ENCODE peak calls at places on chromosomes 4 and X, in six cellular contexts. One of them, this sample, is unnamed.

GRCh38 chr4:15719506-15719905 is 16.6 kb downstream of the BST1 start:
- DNase-seq in LHCN-M2: no peak
- DNase-seq in mesenteric fat pad: no peak
- DNase-seq in C1 segment of cervical spinal cord: no peak
- DNase-seq in RPMI8226: no peak
- DNase-seq in retinal pigment epithelial cell: no peak
- DNase-seq in this sample: no peak

GRCh38 chrX:71107762-71108360 is 1.3 kb upstream of the CXorf65 start:
- DNase-seq in mesenteric fat pad: no peak
- DNase-seq in LHCN-M2: no peak
- DNase-seq in retinal pigment epithelial cell: no peak
- DNase-seq in RPMI8226: no peak
- DNase-seq in C1 segment of cervical spinal cord: no peak
- DNase-seq in this sample: peak; percentile 39

GRCh38 chrX:19670321-19670750 is 155.0 kb upstream of the MAP3K15 start:
- DNase-seq in C1 segment of cervical spinal cord: no peak
- DNase-seq in mesenteric fat pad: no peak
- DNase-seq in RPMI8226: no peak
- DNase-seq in retinal pigment epithelial cell: no peak
- DNase-seq in LHCN-M2: peak; percentile 18
- DNase-seq in this sample: no peak

GRCh38 chr4:62640296-62640695 is 1440.2 kb downstream of the ADGRL3 start:
- DNase-seq in C1 segment of cervical spinal cord: no peak
- DNase-seq in RPMI8226: no peak
- DNase-seq in retinal pigment epithelial cell: peak; percentile 70
- DNase-seq in LHCN-M2: no peak
- DNase-seq in mesenteric fat pad: no peak
- DNase-seq in this sample: no peak

GRCh38 chr4:71604785-71605184 is 179.1 kb downstream of the GC start:
- DNase-seq in LHCN-M2: no peak
- DNase-seq in RPMI8226: peak; percentile 4
- DNase-seq in C1 segment of cervical spinal cord: no peak
- DNase-seq in mesenteric fat pad: no peak
- DNase-seq in retinal pigment epithelial cell: no peak
- DNase-seq in this sample: no peak

GRCh38 chrX:34638116-34638515 is 19.0 kb downstream of the TMEM47 start:
- DNase-seq in LHCN-M2: peak; percentile 45
- DNase-seq in RPMI8226: peak; percentile 13
- DNase-seq in C1 segment of cervical spinal cord: no peak
- DNase-seq in retinal pigment epithelial cell: no peak
- DNase-seq in mesenteric fat pad: no peak
- DNase-seq in this sample: peak; percentile 55

GRCh38 chr4:37682701-37683401 is 3.3 kb downstream of the RELL1 start:
- DNase-seq in LHCN-M2: no peak
- DNase-seq in retinal pigment epithelial cell: no peak
- DNase-seq in mesenteric fat pad: no peak
- DNase-seq in C1 segment of cervical spinal cord: no peak
- DNase-seq in RPMI8226: peak; percentile 26
- DNase-seq in this sample: no peak

GRCh38 chrX:32525234-32525633 is 686.1 kb downstream of the DMD start:
- DNase-seq in RPMI8226: no peak
- DNase-seq in retinal pigment epithelial cell: no peak
- DNase-seq in LHCN-M2: no peak
- DNase-seq in mesenteric fat pad: no peak
- DNase-seq in C1 segment of cervical spinal cord: no peak
- DNase-seq in this sample: no peak

GRCh38 chr4:105624530-105624929 is 72.1 kb downstream of the ARHGEF38 start:
- DNase-seq in mesenteric fat pad: no peak
- DNase-seq in LHCN-M2: peak; percentile 100
- DNase-seq in retinal pigment epithelial cell: peak; percentile 69
- DNase-seq in C1 segment of cervical spinal cord: peak; percentile 41
- DNase-seq in RPMI8226: no peak
- DNase-seq in this sample: peak; percentile 99

GRCh38 chr4:146981651-146982050 is 36.0 kb upstream of the TTC29 start:
- DNase-seq in LHCN-M2: peak; percentile 64
- DNase-seq in RPMI8226: no peak
- DNase-seq in mesenteric fat pad: no peak
- DNase-seq in retinal pigment epithelial cell: peak; percentile 72
- DNase-seq in C1 segment of cervical spinal cord: no peak
- DNase-seq in this sample: peak; percentile 41

GRCh38 chr4:32037391-32037790 is 1317.2 kb downstream of the PCDH7 start:
- DNase-seq in mesenteric fat pad: no peak
- DNase-seq in RPMI8226: no peak
- DNase-seq in retinal pigment epithelial cell: no peak
- DNase-seq in LHCN-M2: no peak
- DNase-seq in C1 segment of cervical spinal cord: no peak
- DNase-seq in this sample: no peak

GRCh38 chrX:119194631-119195030 is 41.5 kb upstream of the PGRMC1 start:
- DNase-seq in C1 segment of cervical spinal cord: no peak
- DNase-seq in retinal pigment epithelial cell: no peak
- DNase-seq in RPMI8226: no peak
- DNase-seq in mesenteric fat pad: no peak
- DNase-seq in LHCN-M2: peak; percentile 6
- DNase-seq in this sample: peak; percentile 18

GRCh38 chrX:151828434-151829080 is 84.1 kb upstream of the MAGEA4 start:
- DNase-seq in retinal pigment epithelial cell: no peak
- DNase-seq in RPMI8226: no peak
- DNase-seq in mesenteric fat pad: no peak
- DNase-seq in C1 segment of cervical spinal cord: no peak
- DNase-seq in LHCN-M2: no peak
- DNase-seq in this sample: no peak

GRCh38 chrX:37349131-37350033 is at the start of gene PRRG1:
- DNase-seq in C1 segment of cervical spinal cord: peak; percentile 78
- DNase-seq in retinal pigment epithelial cell: peak; percentile 38
- DNase-seq in RPMI8226: no peak
- DNase-seq in mesenteric fat pad: peak; percentile 92
- DNase-seq in LHCN-M2: peak; percentile 79
- DNase-seq in this sample: peak; percentile 87

GRCh38 chr4:158870282-158871049 is 101.6 kb downstream of the FNIP2 start:
- DNase-seq in LHCN-M2: no peak
- DNase-seq in mesenteric fat pad: no peak
- DNase-seq in retinal pigment epithelial cell: no peak
- DNase-seq in C1 segment of cervical spinal cord: no peak
- DNase-seq in RPMI8226: no peak
- DNase-seq in this sample: peak; percentile 31

GRCh38 chrX:156003486-156004185 is 6.1 kb downstream of the IL9R start:
- DNase-seq in mesenteric fat pad: no peak
- DNase-seq in C1 segment of cervical spinal cord: no peak
- DNase-seq in LHCN-M2: no peak
- DNase-seq in retinal pigment epithelial cell: no peak
- DNase-seq in RPMI8226: no peak
- DNase-seq in this sample: no peak

GRCh38 chr4:5776510-5776909 is 65.5 kb downstream of the EVC start:
- DNase-seq in C1 segment of cervical spinal cord: no peak
- DNase-seq in retinal pigment epithelial cell: no peak
- DNase-seq in mesenteric fat pad: no peak
- DNase-seq in RPMI8226: no peak
- DNase-seq in LHCN-M2: no peak
- DNase-seq in this sample: no peak

GRCh38 chrX:2841511-2841910 is 12.8 kb downstream of the GYG2 start:
- DNase-seq in LHCN-M2: no peak
- DNase-seq in C1 segment of cervical spinal cord: peak; percentile 52
- DNase-seq in retinal pigment epithelial cell: no peak
- DNase-seq in RPMI8226: no peak
- DNase-seq in mesenteric fat pad: no peak
- DNase-seq in this sample: peak; percentile 75

GRCh38 chrX:148133099-148133725 is 152.1 kb downstream of the FMR1NB start:
- DNase-seq in mesenteric fat pad: no peak
- DNase-seq in retinal pigment epithelial cell: no peak
- DNase-seq in LHCN-M2: peak; percentile 5
- DNase-seq in C1 segment of cervical spinal cord: no peak
- DNase-seq in RPMI8226: no peak
- DNase-seq in this sample: peak; percentile 19

GRCh38 chrX:8724176-8724757 is 7.7 kb downstream of the ANOS1 start:
- DNase-seq in C1 segment of cervical spinal cord: no peak
- DNase-seq in LHCN-M2: no peak
- DNase-seq in retinal pigment epithelial cell: no peak
- DNase-seq in RPMI8226: no peak
- DNase-seq in mesenteric fat pad: no peak
- DNase-seq in this sample: no peak

GRCh38 chrX:71543316-71543715 is 10.4 kb downstream of the OGT start:
- DNase-seq in C1 segment of cervical spinal cord: no peak
- DNase-seq in LHCN-M2: peak; percentile 72
- DNase-seq in RPMI8226: no peak
- DNase-seq in retinal pigment epithelial cell: peak; percentile 52
- DNase-seq in mesenteric fat pad: no peak
- DNase-seq in this sample: peak; percentile 83

GRCh38 chr4:11634283-11634682 is 205.6 kb upstream of the HS3ST1 start:
- DNase-seq in C1 segment of cervical spinal cord: no peak
- DNase-seq in retinal pigment epithelial cell: no peak
- DNase-seq in LHCN-M2: no peak
- DNase-seq in mesenteric fat pad: no peak
- DNase-seq in RPMI8226: no peak
- DNase-seq in this sample: no peak

GRCh38 chrX:51395474-51395806 is 62.8 kb downstream of the NUDT10 start:
- DNase-seq in retinal pigment epithelial cell: no peak
- DNase-seq in mesenteric fat pad: no peak
- DNase-seq in C1 segment of cervical spinal cord: no peak
- DNase-seq in LHCN-M2: no peak
- DNase-seq in RPMI8226: no peak
- DNase-seq in this sample: no peak

GRCh38 chr4:134470544-134470943 is 269.0 kb upstream of the PABPC4L start:
- DNase-seq in retinal pigment epithelial cell: no peak
- DNase-seq in RPMI8226: peak; percentile 3
- DNase-seq in C1 segment of cervical spinal cord: no peak
- DNase-seq in mesenteric fat pad: no peak
- DNase-seq in LHCN-M2: peak; percentile 30
- DNase-seq in this sample: peak; percentile 38

GRCh38 chr4:15682340-15682725 is 706 bp downstream of the FAM200B start:
- DNase-seq in retinal pigment epithelial cell: no peak
- DNase-seq in C1 segment of cervical spinal cord: no peak
- DNase-seq in mesenteric fat pad: no peak
- DNase-seq in LHCN-M2: no peak
- DNase-seq in RPMI8226: no peak
- DNase-seq in this sample: no peak

GRCh38 chr4:92303621-92304027 is at the start of gene GRID2:
- DNase-seq in retinal pigment epithelial cell: no peak
- DNase-seq in LHCN-M2: peak; percentile 17
- DNase-seq in mesenteric fat pad: no peak
- DNase-seq in C1 segment of cervical spinal cord: peak; percentile 45
- DNase-seq in RPMI8226: no peak
- DNase-seq in this sample: peak; percentile 5

GRCh38 chr4:2262944-2263250 is 988 bp upstream of the MXD4 start:
- DNase-seq in mesenteric fat pad: no peak
- DNase-seq in C1 segment of cervical spinal cord: no peak
- DNase-seq in LHCN-M2: no peak
- DNase-seq in retinal pigment epithelial cell: no peak
- DNase-seq in RPMI8226: no peak
- DNase-seq in this sample: no peak

GRCh38 chr4:4524364-4524763 is 17.5 kb downstream of the STX18 start:
- DNase-seq in C1 segment of cervical spinal cord: no peak
- DNase-seq in LHCN-M2: no peak
- DNase-seq in retinal pigment epithelial cell: no peak
- DNase-seq in mesenteric fat pad: no peak
- DNase-seq in RPMI8226: peak; percentile 23
- DNase-seq in this sample: no peak

GRCh38 chr4:4462970-4463369 is 76.1 kb downstream of the NSG1 start:
- DNase-seq in mesenteric fat pad: no peak
- DNase-seq in retinal pigment epithelial cell: no peak
- DNase-seq in C1 segment of cervical spinal cord: no peak
- DNase-seq in LHCN-M2: no peak
- DNase-seq in RPMI8226: no peak
- DNase-seq in this sample: no peak

GRCh38 chrX:39576081-39576701 is 521.6 kb downstream of the BCOR start:
- DNase-seq in LHCN-M2: no peak
- DNase-seq in retinal pigment epithelial cell: no peak
- DNase-seq in C1 segment of cervical spinal cord: peak; percentile 36
- DNase-seq in mesenteric fat pad: no peak
- DNase-seq in RPMI8226: no peak
- DNase-seq in this sample: no peak

GRCh38 chr4:10554694-10555093 is 97.5 kb upstream of the ZNF518B start:
- DNase-seq in LHCN-M2: peak; percentile 63
- DNase-seq in C1 segment of cervical spinal cord: no peak
- DNase-seq in mesenteric fat pad: no peak
- DNase-seq in RPMI8226: peak; percentile 44
- DNase-seq in retinal pigment epithelial cell: no peak
- DNase-seq in this sample: peak; percentile 68

GRCh38 chrX:7132335-7133035 is 15.0 kb upstream of the STS start:
- DNase-seq in mesenteric fat pad: no peak
- DNase-seq in LHCN-M2: peak; percentile 77
- DNase-seq in retinal pigment epithelial cell: peak; percentile 77
- DNase-seq in RPMI8226: peak; percentile 58
- DNase-seq in C1 segment of cervical spinal cord: no peak
- DNase-seq in this sample: peak; percentile 62

GRCh38 chr4:4406455-4407298 is 19.8 kb downstream of the NSG1 start:
- DNase-seq in RPMI8226: no peak
- DNase-seq in LHCN-M2: no peak
- DNase-seq in C1 segment of cervical spinal cord: no peak
- DNase-seq in retinal pigment epithelial cell: no peak
- DNase-seq in mesenteric fat pad: no peak
- DNase-seq in this sample: no peak

GRCh38 chr4:110332483-110332882 is 134.1 kb upstream of the ELOVL6 start:
- DNase-seq in LHCN-M2: no peak
- DNase-seq in mesenteric fat pad: no peak
- DNase-seq in retinal pigment epithelial cell: no peak
- DNase-seq in C1 segment of cervical spinal cord: no peak
- DNase-seq in RPMI8226: no peak
- DNase-seq in this sample: no peak

GRCh38 chr4:139015948-139016451 is 419 bp downstream of the NOCT start:
- DNase-seq in retinal pigment epithelial cell: no peak
- DNase-seq in mesenteric fat pad: no peak
- DNase-seq in RPMI8226: peak; percentile 59
- DNase-seq in LHCN-M2: peak; percentile 36
- DNase-seq in C1 segment of cervical spinal cord: peak; percentile 61
- DNase-seq in this sample: peak; percentile 46

GRCh38 chrX:21723097-21723496 is 34.8 kb downstream of the SMPX start:
- DNase-seq in LHCN-M2: peak; percentile 12
- DNase-seq in retinal pigment epithelial cell: no peak
- DNase-seq in mesenteric fat pad: no peak
- DNase-seq in C1 segment of cervical spinal cord: no peak
- DNase-seq in RPMI8226: no peak
- DNase-seq in this sample: peak; percentile 39

GRCh38 chrX:103248553-103248952 is 6.4 kb downstream of the TCEAL8 start:
- DNase-seq in RPMI8226: peak; percentile 15
- DNase-seq in C1 segment of cervical spinal cord: no peak
- DNase-seq in mesenteric fat pad: no peak
- DNase-seq in retinal pigment epithelial cell: peak; percentile 1
- DNase-seq in LHCN-M2: peak; percentile 11
- DNase-seq in this sample: peak; percentile 26